ENCODE peak calls at places on chromosomes 4 and X, in eight cellular contexts. E, V, O, H, J, Q, C and D are unnamed samples.

GRCh38 chr4:33941854-33942253 is 2302.5 kb downstream of the ARAP2 start:
- DNase-seq in O (no peak), E (no peak), J (no peak), H (no peak), V (no peak), C (no peak), Q (no peak), D (no peak)

GRCh38 chrX:95427389-95427788 is 1257.3 kb upstream of the DIAPH2 start:
- DNase-seq in Q (no peak), E (no peak), H (no peak), C (no peak), J (no peak), V (peak), O (no peak), D (no peak)

GRCh38 chr4:90165883-90166282 is 38.7 kb downstream of the CCSER1 start:
- DNase-seq in J (no peak), H (no peak), Q (no peak), V (no peak), O (no peak), C (no peak), E (no peak), D (no peak)

GRCh38 chr4:38533024-38533556 is 130.9 kb upstream of the KLF3 start:
- DNase-seq in V (no peak), H (no peak), J (no peak), Q (no peak), O (no peak), C (no peak), E (no peak), D (no peak)

GRCh38 chr4:92519727-92520126 is 216.0 kb downstream of the GRID2 start:
- DNase-seq in V (no peak), Q (no peak), O (no peak), C (no peak), E (no peak), J (no peak), H (no peak), D (no peak)

GRCh38 chr4:95548738-95549245 is at the start of gene UNC5C:
- DNase-seq in C (no peak), H (no peak), E (peak), V (peak), J (no peak), Q (peak), O (no peak), D (peak)

GRCh38 chr4:55312491-55313101 is 33.4 kb upstream of the SRD5A3 start:
- DNase-seq in E (peak), H (no peak), O (peak), C (peak), J (no peak), V (no peak), Q (peak), D (no peak)

GRCh38 chr4:65250916-65251315 is 419.4 kb downstream of the EPHA5 start:
- DNase-seq in H (no peak), E (no peak), O (no peak), C (no peak), Q (no peak), V (no peak), J (no peak), D (no peak)

GRCh38 chrX:2888309-2888708 is 40.8 kb downstream of the ARSD start:
- DNase-seq in O (no peak), C (no peak), J (no peak), V (no peak), Q (no peak), H (no peak), E (no peak), D (no peak)

GRCh38 chrX:125680366-125680765 is 360.7 kb downstream of the TEX13C start:
- DNase-seq in Q (no peak), C (no peak), J (no peak), H (no peak), E (no peak), O (no peak), V (no peak), D (no peak)

GRCh38 chr4:84418032-84418709 is 80.9 kb downstream of the NKX6-1 start:
- DNase-seq in H (no peak), C (no peak), E (peak), Q (peak), V (no peak), O (no peak), J (no peak), D (no peak)

GRCh38 chrX:87468941-87469340 is 48.7 kb upstream of the KLHL4 start:
- DNase-seq in J (no peak), H (no peak), C (no peak), Q (no peak), V (no peak), E (no peak), O (no peak), D (no peak)

GRCh38 chr4:187363453-187363852 is 632.1 kb upstream of the ZFP42 start:
- DNase-seq in C (no peak), J (no peak), V (no peak), E (no peak), O (no peak), H (no peak), Q (peak), D (no peak)

GRCh38 chr4:6460876-6461275 is 11.5 kb downstream of the PPP2R2C start:
- DNase-seq in H (no peak), V (no peak), Q (no peak), C (no peak), E (no peak), J (no peak), O (no peak), D (no peak)